ENCODE peak calls at places on chromosomes 5 and 9, in six cellular contexts. E is IMR-90, Y is sigmoid colon, F is stomach, M is uterus, R is suprapubic skin. S is an unnamed sample.

GRCh38 chr5:144202072-144202471 is 31.4 kb downstream of the KCTD16 start:
- DNase-seq in F (no peak), Y (no peak), R (no peak), E (no peak), M (no peak), S (no peak)

GRCh38 chr5:177023247-177023703 is 779 bp downstream of the ZNF346 start:
- DNase-seq in F (no peak), M (no peak), R (no peak), E (peak; percentile 16), Y (no peak), S (peak; percentile 36)

GRCh38 chr9:116208417-116209232 is 55.0 kb downstream of the PAPPA start:
- DNase-seq in R (no peak), E (peak; percentile 76), F (no peak), Y (no peak), M (no peak), S (peak; percentile 29)

GRCh38 chr5:98631311-98632054 is 142.0 kb upstream of the RGMB start:
- DNase-seq in R (no peak), M (no peak), Y (no peak), F (no peak), E (peak; percentile 68), S (no peak)

GRCh38 chr5:177473461-177473991 is at the start of gene DBN1:
- DNase-seq in R (no peak), F (peak; percentile 49), M (peak; percentile 65), Y (peak; percentile 82), E (no peak), S (no peak)

GRCh38 chr5:160186480-160186879 is 42.8 kb upstream of the FABP6 start:
- DNase-seq in E (no peak), R (no peak), M (no peak), F (no peak), Y (no peak), S (no peak)

GRCh38 chr5:179229331-179229761 is 115.9 kb downstream of the ADAMTS2 start:
- DNase-seq in E (no peak), R (peak; percentile 34), Y (peak; percentile 42), F (no peak), M (peak; percentile 8), S (no peak)

GRCh38 chr5:154826-155225 is 36.5 kb upstream of the LRRC14B start:
- DNase-seq in Y (no peak), E (no peak), M (no peak), F (no peak), R (no peak), S (no peak)

GRCh38 chr5:93715327-93715726 is 26.1 kb downstream of the POU5F2 start:
- DNase-seq in M (no peak), F (no peak), R (no peak), Y (no peak), E (no peak), S (no peak)

GRCh38 chr9:5586391-5586802 is 42.5 kb upstream of the RIC1 start:
- DNase-seq in M (no peak), E (peak; percentile 79), Y (no peak), F (no peak), R (no peak), S (no peak)

GRCh38 chr5:111635151-111635945 is 121.6 kb downstream of the NREP start:
- DNase-seq in E (no peak), M (no peak), F (peak; percentile 42), R (no peak), Y (no peak), S (no peak)

GRCh38 chr9:132503116-132503515 is 79.3 kb upstream of the BARHL1 start:
- DNase-seq in E (no peak), R (no peak), Y (no peak), F (no peak), M (no peak), S (no peak)

GRCh38 chr9:116275418-116276295 is 122.1 kb downstream of the PAPPA start:
- DNase-seq in Y (no peak), E (peak; percentile 71), F (no peak), R (no peak), M (no peak), S (no peak)

GRCh38 chr5:143653256-143653655 is 158.7 kb upstream of the HMHB1 start:
- DNase-seq in R (no peak), M (no peak), E (no peak), Y (no peak), F (no peak), S (no peak)

GRCh38 chr9:13322828-13323550 is 43.5 kb upstream of the MPDZ start:
- DNase-seq in E (no peak), R (no peak), Y (peak; percentile 90), F (no peak), M (peak; percentile 64), S (no peak)

GRCh38 chr9:115395511-115396021 is 277.6 kb upstream of the TNC start:
- DNase-seq in Y (no peak), R (no peak), F (no peak), M (no peak), E (peak; percentile 43), S (no peak)

GRCh38 chr9:69265891-69266290 is 59.1 kb upstream of the ENTREP1 start:
- DNase-seq in E (peak; percentile 53), F (no peak), R (no peak), M (no peak), Y (no peak), S (no peak)

GRCh38 chr9:105244996-105245719 is 707 bp downstream of the SLC44A1 start:
- DNase-seq in E (no peak), F (peak; percentile 76), M (peak; percentile 35), R (peak; percentile 77), Y (peak; percentile 73), S (peak; percentile 57)

GRCh38 chr9:93089024-93089423 is 7.0 kb upstream of the CARD19 start:
- DNase-seq in Y (no peak), F (no peak), M (no peak), E (no peak), R (no peak), S (no peak)

GRCh38 chr5:56358703-56359428 is 125.7 kb upstream of the ANKRD55 start:
- DNase-seq in R (no peak), Y (no peak), E (peak; percentile 12), M (peak; percentile 67), F (peak; percentile 53), S (no peak)

GRCh38 chr5:140042551-140043507 is at the start of gene NRG2:
- DNase-seq in E (peak; percentile 7), R (peak; percentile 79), Y (peak; percentile 90), M (peak; percentile 73), F (peak; percentile 52), S (peak; percentile 8)

GRCh38 chr5:144026286-144026685 is 144.2 kb downstream of the YIPF5 start:
- DNase-seq in F (no peak), Y (no peak), E (no peak), R (no peak), M (no peak), S (no peak)

DNA sequence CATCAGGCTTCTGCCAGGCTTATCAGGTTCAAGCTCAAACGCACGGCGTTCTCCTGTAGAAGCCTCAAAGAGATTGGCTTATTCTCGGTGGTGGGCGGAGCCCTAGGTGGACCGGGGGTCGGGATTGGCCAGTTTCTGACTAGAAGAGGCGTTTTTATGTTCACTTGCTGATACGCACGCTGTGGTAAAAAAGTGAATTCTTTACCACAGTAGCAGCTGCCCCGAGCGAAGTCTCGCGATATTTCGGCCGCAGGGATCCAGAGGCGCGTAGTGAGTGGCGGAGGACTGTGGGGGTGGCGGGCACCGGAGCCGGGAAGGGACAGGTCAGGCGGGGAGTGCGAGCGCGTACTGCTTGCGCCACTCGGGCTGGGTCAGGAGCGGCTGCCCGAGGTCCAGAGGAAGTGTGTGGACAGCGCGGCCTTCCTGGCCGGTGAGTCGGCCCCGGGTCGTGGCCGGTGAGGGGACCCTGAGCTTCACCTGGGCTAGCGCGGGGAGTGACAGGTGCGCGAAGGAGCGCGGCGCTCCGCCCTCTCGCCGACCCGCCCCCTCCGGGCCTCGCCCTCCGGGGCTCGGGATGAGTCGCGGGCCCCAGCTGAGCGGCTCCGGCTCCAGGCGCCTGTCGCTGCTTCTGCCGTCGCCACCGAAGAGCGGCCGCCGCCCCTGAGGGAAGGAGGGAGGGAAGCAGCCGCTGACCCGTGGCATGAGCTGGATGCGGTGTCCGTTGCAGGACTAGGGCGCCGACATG is at the start of gene DMXL1:
- DNase-seq in E (peak; percentile 99), Y (peak; percentile 100), R (peak; percentile 100), M (peak; percentile 99), F (peak; percentile 99), S (peak; percentile 99)
- TF ChIP-seq POLR2A in E (peak; percentile 75), Y (peak; percentile 79), R (peak; percentile 72), M (peak; percentile 47), F (no peak), S (peak; percentile 88)

GRCh38 chr9:38620483-38621433 is at the start of gene ANKRD18A:
- DNase-seq in E (peak; percentile 41), M (peak; percentile 28), F (peak; percentile 92), Y (peak; percentile 72), R (peak; percentile 69), S (peak; percentile 78)
- TF ChIP-seq POLR2A in E (no peak), M (no peak), F (no peak), Y (no peak), R (no peak), S (no peak)

DNA sequence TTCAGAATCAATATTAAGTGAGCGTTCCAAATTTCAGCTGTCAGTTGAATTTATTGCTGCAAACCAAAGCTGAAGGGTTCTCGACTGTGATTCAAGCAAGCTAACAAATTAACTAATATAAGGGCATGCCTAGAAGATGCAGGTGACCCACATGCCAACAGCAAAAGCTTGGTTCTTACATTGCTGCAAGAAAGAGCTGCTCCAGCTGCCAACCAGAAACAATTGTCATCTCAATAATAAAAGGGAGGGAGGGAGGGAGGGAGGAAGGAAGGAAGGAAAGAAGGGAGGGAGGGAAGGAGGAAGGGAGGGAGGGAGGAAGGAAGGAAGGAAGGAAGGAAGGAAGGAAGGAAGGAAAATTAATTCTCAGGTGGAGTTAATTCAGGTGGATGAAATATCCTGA is 517.5 kb upstream of the WWC1 start:
- DNase-seq in R (no peak), Y (no peak), F (no peak), E (no peak), M (no peak), S (no peak)
- TF ChIP-seq POLR2A in R (no peak), Y (no peak), F (no peak), E (no peak), M (no peak), S (no peak)

GRCh38 chr5:68267044-68267443 is 51.5 kb downstream of the PIK3R1 start:
- DNase-seq in Y (no peak), E (no peak), F (no peak), M (no peak), R (no peak), S (no peak)

GRCh38 chr5:68266457-68266856 is 50.9 kb downstream of the PIK3R1 start:
- DNase-seq in E (no peak), M (no peak), R (no peak), F (no peak), Y (no peak), S (no peak)

GRCh38 chr5:68265822-68266395 is 50.4 kb downstream of the PIK3R1 start:
- DNase-seq in Y (peak; percentile 60), R (no peak), M (no peak), E (peak; percentile 23), F (no peak), S (no peak)

GRCh38 chr5:68265347-68265746 is 49.8 kb downstream of the PIK3R1 start:
- DNase-seq in M (no peak), F (no peak), E (no peak), R (no peak), Y (peak; percentile 42), S (no peak)

GRCh38 chr5:68264024-68264956 is 48.7 kb downstream of the PIK3R1 start:
- DNase-seq in Y (no peak), F (no peak), M (no peak), R (no peak), E (peak; percentile 81), S (no peak)
- TF ChIP-seq POLR2A in Y (no peak), F (no peak), M (no peak), R (no peak), E (no peak), S (no peak)

S was measured in erythroblast.